ENCODE peak calls at places on chromosome 9, in five cellular contexts. I, T, R, F and D are unnamed samples.

GRCh38 chr9:5825896-5826622 is 6.9 kb downstream of the ERMP1 start:
- DNase-seq in I (no peak), T (no peak), R (no peak), F (no peak), D (no peak)

GRCh38 chr9:852539-852938 is 11.0 kb downstream of the DMRT1 start:
- DNase-seq in I (no peak), T (no peak), R (no peak), F (no peak), D (no peak)

GRCh38 chr9:94903961-94904421 is 177.5 kb downstream of the AOPEP start:
- DNase-seq in I (peak; percentile 82), T (no peak), R (no peak), F (no peak), D (no peak)

GRCh38 chr9:94757158-94757557 is 30.7 kb downstream of the AOPEP start:
- DNase-seq in I (peak; percentile 62), T (peak; percentile 72), R (no peak), F (peak; percentile 61), D (peak; percentile 85)

GRCh38 chr9:98834386-98834785 is 26.9 kb downstream of the GALNT12 start:
- DNase-seq in I (no peak), T (no peak), R (no peak), F (peak; percentile 60), D (peak; percentile 97)

GRCh38 chr9:37290881-37291485 is 131.5 kb upstream of the GRHPR start:
- DNase-seq in I (peak; percentile 88), T (peak; percentile 80), R (no peak), F (no peak), D (peak; percentile 84)

GRCh38 chr9:133539434-133539833 is 4.9 kb downstream of the ADAMTSL2 start:
- DNase-seq in I (no peak), T (no peak), R (no peak), F (peak; percentile 43), D (peak; percentile 5)

GRCh38 chr9:479316-479715 is 264.7 kb downstream of the DOCK8 start:
- DNase-seq in I (no peak), T (no peak), R (no peak), F (no peak), D (peak; percentile 56)

GRCh38 chr9:37910271-37910670 is 6.3 kb upstream of the SLC25A51 start:
- DNase-seq in I (no peak), T (no peak), R (no peak), F (no peak), D (no peak)

GRCh38 chr9:20394928-20395327 is 227.4 kb downstream of the MLLT3 start:
- DNase-seq in I (no peak), T (no peak), R (no peak), F (peak; percentile 27), D (no peak)

GRCh38 chr9:110875275-110875674 is 163.0 kb downstream of the LPAR1 start:
- DNase-seq in I (no peak), T (no peak), R (no peak), F (peak; percentile 74), D (no peak)

GRCh38 chr9:26975728-26976707 is 19.8 kb downstream of the IFT74 start:
- DNase-seq in I (peak; percentile 46), T (peak; percentile 63), R (peak; percentile 30), F (peak; percentile 84), D (peak; percentile 74)

GRCh38 chr9:10438955-10439354 is 173.8 kb downstream of the PTPRD start:
- DNase-seq in I (no peak), T (peak; percentile 4), R (no peak), F (peak; percentile 26), D (no peak)

GRCh38 chr9:3912817-3913216 is 387.0 kb upstream of the RFX3 start:
- DNase-seq in I (peak; percentile 23), T (peak; percentile 58), R (peak; percentile 47), F (no peak), D (no peak)

GRCh38 chr9:13033959-13034695 is 245.4 kb downstream of the MPDZ start:
- DNase-seq in I (peak; percentile 54), T (peak; percentile 68), R (peak; percentile 56), F (peak; percentile 74), D (peak; percentile 42)

GRCh38 chr9:36135791-36136276 is 699 bp upstream of the GLIPR2 start:
- DNase-seq in I (no peak), T (no peak), R (no peak), F (peak; percentile 69), D (peak; percentile 42)

GRCh38 chr9:130779153-130779855 is 55.8 kb upstream of the ABL1 start:
- DNase-seq in I (peak; percentile 81), T (peak; percentile 75), R (no peak), F (no peak), D (no peak)

GRCh38 chr9:84617415-84617814 is 52.1 kb upstream of the NTRK2 start:
- DNase-seq in I (no peak), T (no peak), R (no peak), F (no peak), D (no peak)

GRCh38 chr9:133803028-133803585 is 65.0 kb upstream of the SARDH start:
- DNase-seq in I (peak; percentile 33), T (peak; percentile 58), R (no peak), F (no peak), D (peak; percentile 37)

GRCh38 chr9:6150483-6150882 is 65.1 kb upstream of the IL33 start:
- DNase-seq in I (no peak), T (no peak), R (no peak), F (no peak), D (no peak)

GRCh38 chr9:104539275-104539674 is 2.6 kb upstream of the OR13C3 start:
- DNase-seq in I (no peak), T (no peak), R (no peak), F (no peak), D (no peak)

GRCh38 chr9:124928116-124928515 is 12.8 kb downstream of the GOLGA1 start:
- DNase-seq in I (no peak), T (no peak), R (no peak), F (no peak), D (no peak)

GRCh38 chr9:124339603-124340146 is 75.6 kb downstream of the PSMB7 start:
- DNase-seq in I (no peak), T (no peak), R (no peak), F (no peak), D (no peak)

GRCh38 chr9:73129941-73130695 is 21.5 kb upstream of the ANXA1 start:
- DNase-seq in I (no peak), T (no peak), R (peak; percentile 39), F (no peak), D (no peak)

DNA sequence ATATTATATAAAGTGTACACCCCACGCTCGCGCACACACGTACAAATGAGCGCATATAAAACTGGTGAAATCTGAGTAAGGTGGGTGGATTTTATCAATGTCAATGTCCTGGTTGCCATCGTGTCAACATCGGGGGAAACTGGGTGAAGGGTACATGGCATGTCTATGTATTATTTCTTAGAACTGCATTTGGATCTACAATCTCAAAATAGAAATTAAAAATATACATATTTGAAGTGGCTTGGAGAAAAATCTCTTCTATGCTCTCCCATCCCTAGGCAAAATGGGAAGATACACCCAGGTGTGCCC is 763 bp upstream of the WHRN start:
- DNase-seq in I (no peak), T (no peak), R (no peak), F (no peak), D (no peak)
- H3K18ac ChIP-seq in I (no peak overlapping the region), T (no peak overlapping the region), R (no peak overlapping the region), F (no peak overlapping the region), D (no peak overlapping the region)

DNA sequence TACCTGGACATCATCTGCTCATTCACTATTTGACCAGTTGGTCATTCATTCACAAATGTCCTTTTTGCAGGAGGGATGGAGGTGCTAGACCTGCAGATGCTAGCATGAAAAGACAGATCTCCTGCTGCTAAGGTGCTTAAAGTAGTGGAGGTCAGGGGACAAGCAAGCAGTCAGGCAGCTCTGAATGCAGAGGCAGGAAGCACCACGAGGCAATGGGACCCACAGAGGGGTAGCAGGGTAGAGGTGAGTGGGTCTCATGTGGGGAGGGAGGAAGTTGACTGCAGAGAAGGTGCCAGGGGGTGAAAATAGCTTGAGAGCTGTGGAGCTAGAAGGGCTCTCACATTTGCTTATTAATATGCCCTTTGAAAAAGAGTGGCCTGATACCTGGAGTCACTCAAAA is 25.2 kb downstream of the FXN start:
- DNase-seq in I (no peak), T (no peak), R (no peak), F (peak; percentile 13), D (no peak)
- H3K18ac ChIP-seq in I (no peak overlapping the region), T (no peak overlapping the region), R (no peak overlapping the region), F (no peak overlapping the region), D (no peak overlapping the region)

GRCh38 chr9:126705311-126705766 is 91.6 kb downstream of the LMX1B start:
- DNase-seq in I (peak; percentile 38), T (peak; percentile 65), R (peak; percentile 84), F (peak; percentile 80), D (peak; percentile 80)
- H3K18ac ChIP-seq in I (no peak overlapping the region), T (no peak overlapping the region), R (peak overlapping the region; percentile 98), F (no peak overlapping the region), D (no peak overlapping the region)

GRCh38 chr9:89606049-89606481 is 1.3 kb downstream of the GADD45G start:
- DNase-seq in I (peak; percentile 61), T (peak; percentile 85), R (peak; percentile 17), F (peak; percentile 81), D (peak; percentile 94)

GRCh38 chr9:89603629-89604462 is 966 bp upstream of the GADD45G start:
- DNase-seq in I (peak; percentile 11), T (peak; percentile 82), R (peak; percentile 82), F (peak; percentile 92), D (no peak)

GRCh38 chr9:89606567-89607311 is 1.9 kb downstream of the GADD45G start:
- DNase-seq in I (peak; percentile 28), T (peak; percentile 50), R (peak; percentile 32), F (peak; percentile 90), D (peak; percentile 58)

GRCh38 chr9:89604463-89605180 is at the start of gene GADD45G:
- DNase-seq in I (peak; percentile 61), T (peak; percentile 96), R (peak; percentile 90), F (peak; percentile 96), D (peak; percentile 70)

DNA sequence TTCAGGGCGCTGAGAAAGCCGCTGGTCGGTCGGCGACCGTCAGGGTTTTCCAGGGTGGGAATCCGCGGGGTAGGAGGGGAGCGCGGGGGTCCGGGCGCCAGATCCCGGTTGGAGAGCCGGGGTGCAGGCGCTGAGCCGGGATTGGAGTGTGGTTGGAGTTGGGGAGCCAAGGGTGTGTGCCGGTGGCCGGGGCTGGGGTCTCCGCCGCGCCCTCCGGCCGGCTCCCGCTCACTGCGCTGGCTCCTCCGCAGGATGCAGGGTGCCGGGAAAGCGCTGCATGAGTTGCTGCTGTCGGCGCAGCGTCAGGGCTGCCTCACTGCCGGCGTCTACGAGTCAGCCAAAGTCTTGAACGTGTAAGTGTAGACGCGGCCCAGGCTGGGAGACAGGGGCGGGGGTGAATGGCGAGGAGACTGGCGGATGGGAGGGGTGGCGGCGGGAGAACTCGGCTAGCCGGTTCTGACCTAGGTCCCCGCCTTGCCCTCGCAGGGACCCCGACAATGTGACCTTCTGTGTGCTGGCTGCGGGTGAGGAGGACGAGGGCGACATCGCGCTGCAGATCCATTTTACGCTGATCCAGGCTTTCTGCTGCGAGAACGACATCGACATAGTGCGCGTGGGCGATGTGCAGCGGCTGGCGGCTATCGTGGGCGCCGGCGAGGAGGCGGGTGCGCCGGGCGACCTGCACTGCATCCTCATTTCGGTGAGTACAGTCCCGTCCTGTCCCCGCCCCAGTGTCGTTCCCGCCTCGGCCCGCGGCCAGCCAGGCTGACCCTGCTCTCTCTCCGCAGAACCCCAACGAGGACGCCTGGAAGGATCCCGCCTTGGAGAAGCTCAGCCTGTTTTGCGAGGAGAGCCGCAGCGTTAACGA is 603 bp downstream of the GADD45G start:
- DNase-seq in I (peak; percentile 19), T (peak; percentile 81), R (peak; percentile 33), F (peak; percentile 77), D (peak; percentile 63)
- H3K18ac ChIP-seq in I (no peak overlapping the region), T (peak overlapping the region; percentile 58), R (peak overlapping the region; percentile 94), F (peak overlapping the region; percentile 13), D (peak overlapping the region; percentile 95)

GRCh38 chr9:33289936-33290246 is 425 bp upstream of the NFX1 start:
- DNase-seq in I (no peak), T (no peak), R (no peak), F (no peak), D (no peak)
- H3K18ac ChIP-seq in I (peak overlapping the region; percentile 97), T (peak overlapping the region; percentile 41), R (peak overlapping the region; percentile 5), F (peak overlapping the region; percentile 69), D (peak overlapping the region; percentile 84)